ENCODE peak calls at places on chromosome 2, in ten cellular contexts. U, F, D, Z, L, X, A, K, V and E are unnamed samples. For H3K27me3, the result is how much of the 10 kb centered on the place peaks cover.

GRCh38 chr2:98560256-98560771 is 48.0 kb downstream of the COA5 start:
- DNase-seq in U (no peak), F (peak), D (no peak), Z (peak), L (peak), X (peak), A (peak), K (no peak), V (no peak), E (peak)

GRCh38 chr2:26942543-26943295 is 27.7 kb upstream of the MAPRE3 start:
- DNase-seq in U (peak), F (no peak), D (peak), Z (peak), L (peak), X (peak), A (peak), K (peak), V (peak), E (peak)

GRCh38 chr2:9473308-9473984 is 905 bp upstream of the IAH1 start:
- DNase-seq in U (no peak), F (no peak), D (no peak), Z (no peak), L (no peak), X (no peak), A (no peak), K (peak), V (peak), E (no peak)

GRCh38 chr2:163515836-163516235 is 220.0 kb downstream of the FIGN start:
- DNase-seq in U (no peak), F (no peak), D (no peak), Z (no peak), L (no peak), X (no peak), A (no peak), K (no peak), V (no peak), E (no peak)

GRCh38 chr2:674319-674985 is 2.8 kb downstream of the TMEM18 start:
- DNase-seq in U (no peak), F (no peak), D (no peak), Z (no peak), L (peak), X (no peak), A (no peak), K (no peak), V (no peak), E (no peak)

GRCh38 chr2:36561223-36561944 is 36.6 kb downstream of the FEZ2 start:
- DNase-seq in U (no peak), F (peak), D (no peak), Z (peak), L (peak), X (no peak), A (no peak), K (peak), V (no peak), E (no peak)

GRCh38 chr2:112092286-112093041 is 37.4 kb downstream of the TMEM87B start:
- DNase-seq in U (no peak), F (peak), D (no peak), Z (peak), L (peak), X (no peak), A (no peak), K (no peak), V (no peak), E (no peak)

GRCh38 chr2:37623971-37624897 is 47.2 kb downstream of the CDC42EP3 start:
- DNase-seq in U (no peak), F (no peak), D (no peak), Z (peak), L (peak), X (no peak), A (no peak), K (no peak), V (no peak), E (no peak)

GRCh38 chr2:142463047-142463446 is 332.2 kb upstream of the LRP1B start:
- DNase-seq in U (no peak), F (no peak), D (no peak), Z (no peak), L (no peak), X (no peak), A (no peak), K (no peak), V (no peak), E (no peak)

GRCh38 chr2:165239230-165239629 is at the start of gene SCN2A:
- DNase-seq in U (no peak), F (peak), D (no peak), Z (peak), L (peak), X (no peak), A (no peak), K (peak), V (no peak), E (no peak)

DNA sequence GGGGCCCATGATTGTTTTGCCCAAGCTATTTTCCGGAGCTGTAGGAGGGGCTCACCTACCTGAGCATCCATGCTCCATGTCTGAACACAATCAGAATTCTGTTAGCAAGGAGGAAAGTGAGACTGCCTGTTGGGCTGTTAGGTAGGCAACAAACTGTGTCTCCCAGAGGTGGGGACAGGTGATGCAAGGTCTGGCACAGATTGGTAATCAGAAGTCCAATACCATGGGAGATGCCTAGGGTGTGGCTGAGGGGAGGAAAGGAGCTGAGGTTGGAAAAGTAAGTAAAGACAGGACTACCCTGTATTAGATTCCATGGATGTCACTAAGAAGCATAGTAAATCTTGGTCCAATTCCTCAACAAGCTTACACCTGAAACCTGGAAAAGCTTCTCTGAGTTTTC is 3.0 kb downstream of the LYPD6B start:
- DNase-seq in U (no peak), F (no peak), D (no peak), Z (no peak), L (no peak), X (no peak), A (no peak), K (no peak), V (no peak), E (no peak)
- H3K27me3 ChIP-seq in U (under half), F (under half), D (under half), Z (under half), L (under half), X (half or more), A (under half), K (under half), V (under half), E (under half)

GRCh38 chr2:104847821-104848160 is 6.1 kb upstream of the POU3F3 start:
- DNase-seq in U (no peak), F (no peak), D (no peak), Z (no peak), L (no peak), X (no peak), A (no peak), K (no peak), V (no peak), E (no peak)
- H3K27me3 ChIP-seq in U (under half), F (half or more), D (under half), Z (under half), L (half or more), X (half or more), A (half or more), K (half or more), V (under half), E (under half)

GRCh38 chr2:160491922-160492371 is 1.7 kb downstream of the RBMS1 start:
- DNase-seq in U (no peak), F (no peak), D (no peak), Z (peak), L (peak), X (no peak), A (no peak), K (peak), V (no peak), E (no peak)

GRCh38 chr2:160494243-160494642 is 636 bp upstream of the RBMS1 start:
- DNase-seq in U (no peak), F (no peak), D (no peak), Z (peak), L (no peak), X (no peak), A (no peak), K (no peak), V (no peak), E (no peak)

GRCh38 chr2:160490760-160491367 is 2.7 kb downstream of the RBMS1 start:
- DNase-seq in U (no peak), F (no peak), D (no peak), Z (peak), L (no peak), X (no peak), A (no peak), K (no peak), V (no peak), E (no peak)

GRCh38 chr2:160493227-160494028 is at the start of gene RBMS1:
- DNase-seq in U (peak), F (no peak), D (peak), Z (peak), L (peak), X (peak), A (peak), K (peak), V (peak), E (peak)

DNA sequence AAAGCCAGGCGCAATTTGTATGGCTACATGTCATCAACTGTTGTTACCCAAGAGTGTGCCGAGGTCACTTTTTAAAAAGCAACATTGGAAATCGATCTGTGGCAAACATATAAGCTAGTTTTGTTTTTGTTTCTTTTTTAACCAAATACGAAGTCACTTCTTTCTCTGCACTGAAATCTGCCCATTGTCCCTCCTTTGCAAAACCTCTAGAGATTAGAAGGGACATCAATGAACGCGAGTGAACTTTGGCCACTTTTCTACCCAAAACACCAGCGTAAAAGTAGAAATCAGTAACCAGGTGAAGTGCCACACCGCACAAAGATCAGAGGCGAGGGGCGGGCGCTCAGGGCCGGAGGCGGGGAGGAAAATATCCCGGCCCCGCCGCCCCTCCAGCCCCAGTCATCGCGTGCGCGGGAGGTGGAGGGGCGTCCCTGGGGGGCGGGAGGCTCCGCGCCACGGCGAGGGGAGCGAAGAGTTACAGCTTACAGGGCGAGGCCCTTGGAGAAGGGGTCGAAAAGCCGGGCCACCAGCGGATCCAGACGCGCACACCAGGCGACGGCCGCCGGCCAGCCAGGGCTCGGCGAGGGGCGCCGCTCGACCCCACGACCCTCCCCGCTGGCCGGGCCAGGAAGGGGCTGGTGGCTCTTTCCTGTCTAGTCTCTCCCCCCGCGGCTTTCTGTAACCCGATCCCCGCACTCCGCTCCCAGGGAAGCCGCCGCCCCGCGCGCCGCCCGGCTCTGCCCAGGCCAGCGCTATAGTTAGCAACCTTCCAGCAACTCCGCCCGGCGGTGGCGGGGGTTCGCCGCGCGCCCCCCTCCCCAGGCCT is 993 bp downstream of the RBMS1 start:
- DNase-seq in U (peak), F (no peak), D (peak), Z (peak), L (peak), X (peak), A (peak), K (peak), V (peak), E (peak)
- H3K27me3 ChIP-seq in U (under half), F (under half), D (under half), Z (under half), L (under half), X (under half), A (under half), K (under half), V (under half), E (under half)

GRCh38 chr2:218983971-218984238 is 1.1 kb downstream of the FEV start:
- DNase-seq in U (no peak), F (no peak), D (no peak), Z (no peak), L (no peak), X (no peak), A (no peak), K (no peak), V (peak), E (no peak)
- H3K27me3 ChIP-seq in U (half or more), F (half or more), D (half or more), Z (half or more), L (half or more), X (half or more), A (half or more), K (half or more), V (under half), E (half or more)